ENCODE peak calls at places on chromosomes 7 and 10, in eight cellular contexts. U, L, Z, H, S, D, V and O are unnamed samples.

GRCh38 chr10:73304876-73305275 is 52.4 kb upstream of the MRPS16 start:
- DNase-seq in Z (no peak), U (no peak), L (no peak), V (no peak), D (no peak), S (no peak), H (no peak), O (no peak)

GRCh38 chr7:10688544-10688943 is 285.1 kb upstream of the PHF14 start:
- DNase-seq in V (no peak), Z (no peak), D (no peak), L (no peak), U (no peak), H (no peak), S (no peak), O (no peak)

GRCh38 chr10:100819424-100819823 is 74.0 kb downstream of the PAX2 start:
- DNase-seq in Z (no peak), V (no peak), L (no peak), H (no peak), D (no peak), S (no peak), U (no peak), O (no peak)

GRCh38 chr7:77531038-77531437 is 6.1 kb upstream of the PTPN12 start:
- DNase-seq in D (no peak), Z (no peak), H (no peak), S (no peak), V (no peak), L (no peak), U (no peak), O (no peak)

GRCh38 chr10:6701289-6701688 is 121.2 kb upstream of the PRKCQ start:
- DNase-seq in S (no peak), Z (no peak), H (no peak), L (no peak), D (no peak), U (no peak), V (no peak), O (no peak)

GRCh38 chr10:89301721-89302445 is at the start of gene IFIT2:
- DNase-seq in L (no peak), U (peak), S (no peak), D (no peak), H (peak), V (peak), Z (peak), O (no peak)

GRCh38 chr7:18393465-18394118 is 102.0 kb upstream of the HDAC9 start:
- DNase-seq in L (no peak), V (no peak), S (no peak), U (no peak), D (no peak), Z (no peak), H (no peak), O (no peak)

GRCh38 chr10:125114761-125115391 is 45.5 kb downstream of the CTBP2 start:
- DNase-seq in Z (no peak), U (no peak), V (no peak), S (no peak), D (no peak), L (no peak), H (no peak), O (no peak)

GRCh38 chr7:100957832-100958421 is 8.6 kb downstream of the MUC3A start:
- DNase-seq in S (no peak), L (no peak), H (no peak), U (no peak), V (no peak), D (no peak), Z (no peak), O (no peak)

GRCh38 chr10:65194131-65194530 is 1672.9 kb downstream of the REEP3 start:
- DNase-seq in D (no peak), U (no peak), Z (peak), L (peak), H (no peak), V (no peak), S (no peak), O (no peak)

GRCh38 chr10:65194555-65194954 is 1673.4 kb downstream of the REEP3 start:
- DNase-seq in D (no peak), H (no peak), V (no peak), L (no peak), Z (no peak), S (no peak), U (no peak), O (no peak)

GRCh38 chr10:26372513-26373354 is 65.4 kb upstream of the APBB1IP start:
- DNase-seq in H (no peak), V (no peak), L (no peak), U (no peak), Z (no peak), D (no peak), S (no peak), O (no peak)

GRCh38 chr10:53598914-53599313 is 826.3 kb upstream of the MBL2 start:
- DNase-seq in D (no peak), L (no peak), H (no peak), Z (no peak), U (no peak), S (no peak), V (no peak), O (no peak)

GRCh38 chr7:30224511-30225031 is 59.8 kb upstream of the ZNRF2 start:
- DNase-seq in L (no peak), S (no peak), D (no peak), H (no peak), Z (peak), U (no peak), V (no peak), O (peak)

GRCh38 chr7:140080919-140081318 is 18.2 kb upstream of the PARP12 start:
- DNase-seq in S (no peak), V (no peak), H (no peak), D (no peak), L (no peak), U (no peak), Z (no peak), O (no peak)

GRCh38 chr10:29068302-29068701 is 220.6 kb upstream of the LYZL1 start:
- DNase-seq in H (no peak), S (no peak), V (no peak), D (no peak), Z (no peak), L (no peak), U (no peak), O (no peak)

GRCh38 chr7:150939052-150939810 is 38.9 kb downstream of the KCNH2 start:
- DNase-seq in L (no peak), D (no peak), U (no peak), S (no peak), H (no peak), Z (no peak), V (no peak), O (no peak)

GRCh38 chr7:3643091-3643490 is 342.0 kb downstream of the SDK1 start:
- DNase-seq in D (no peak), Z (no peak), V (no peak), S (no peak), U (no peak), L (no peak), H (no peak), O (no peak)

GRCh38 chr10:104479906-104480579 is 126.4 kb downstream of the CFAP58 start:
- DNase-seq in Z (no peak), D (no peak), V (no peak), L (no peak), U (no peak), S (peak), H (no peak), O (no peak)

GRCh38 chr7:51186531-51186930 is 130.1 kb downstream of the COBL start:
- DNase-seq in Z (no peak), D (no peak), L (no peak), H (no peak), U (peak), V (no peak), S (peak), O (no peak)

GRCh38 chr7:107057474-107057833 is 12.9 kb downstream of the PRKAR2B start:
- DNase-seq in U (no peak), S (no peak), L (no peak), D (no peak), Z (no peak), V (no peak), H (no peak), O (no peak)

GRCh38 chr7:93981480-93981874 is 22.7 kb downstream of the BET1 start:
- DNase-seq in D (no peak), H (no peak), Z (no peak), U (no peak), V (no peak), S (no peak), L (no peak), O (no peak)

GRCh38 chr10:131723601-131724530 is 176.9 kb upstream of the PPP2R2D start:
- DNase-seq in H (no peak), U (peak), V (no peak), S (no peak), Z (no peak), L (no peak), D (no peak), O (no peak)